ENCODE peak calls at places on chromosomes 12 and 14, in four cellular contexts. B is K562, G is HepG2, Z is A549. X is an unnamed sample.

GRCh38 chr14:31457665-31458659 is 656 bp upstream of the DTD2 start:
- DNase-seq in B (peak; percentile 3), G (peak; percentile 93), Z (peak; percentile 10), X (no peak)

GRCh38 chr12:117394491-117394890 is 33.1 kb upstream of the NOS1 start:
- DNase-seq in B (no peak), G (no peak), Z (no peak), X (no peak)

GRCh38 chr12:7009512-7009911 is 8.8 kb downstream of the LPCAT3 start:
- DNase-seq in B (no peak), G (no peak), Z (no peak), X (no peak)

GRCh38 chr12:122032570-122032969 is 10.9 kb downstream of the BCL7A start:
- DNase-seq in B (no peak), G (no peak), Z (no peak), X (no peak)

GRCh38 chr14:105944632-105945610 is 418.5 kb downstream of the TMEM121 start:
- DNase-seq in B (peak; percentile 70), G (peak; percentile 67), Z (peak; percentile 70), X (no peak)

GRCh38 chr12:132154941-132155770 is 10.9 kb downstream of the NOC4L start:
- DNase-seq in B (no peak), G (no peak), Z (peak; percentile 36), X (no peak)

GRCh38 chr12:80763874-80764273 is 47.2 kb downstream of the MYF5 start:
- DNase-seq in B (peak; percentile 8), G (peak; percentile 52), Z (peak; percentile 53), X (no peak)

GRCh38 chr14:29927596-29928341 is at the start of gene PRKD1:
- DNase-seq in B (peak; percentile 32), G (peak; percentile 28), Z (peak; percentile 66), X (peak; percentile 81)

GRCh38 chr12:64680235-64680634 is 69.9 kb downstream of the RASSF3 start:
- DNase-seq in B (peak; percentile 62), G (no peak), Z (peak; percentile 86), X (no peak)

GRCh38 chr12:52338241-52338960 is 17.2 kb upstream of the KRT83 start:
- DNase-seq in B (no peak), G (no peak), Z (no peak), X (no peak)

GRCh38 chr12:69059465-69060457 is 126.8 kb upstream of the CPM start:
- DNase-seq in B (peak; percentile 5), G (no peak), Z (peak; percentile 79), X (no peak)

GRCh38 chr12:82144505-82144904 is 213.7 kb downstream of the CCDC59 start:
- DNase-seq in B (no peak), G (no peak), Z (no peak), X (no peak)

GRCh38 chr12:54759751-54760150 is 94.6 kb upstream of the MUCL1 start:
- DNase-seq in B (peak; percentile 53), G (peak; percentile 38), Z (peak; percentile 56), X (peak; percentile 44)

GRCh38 chr12:55068416-55069010 is 48.7 kb downstream of the NEUROD4 start:
- DNase-seq in B (peak; percentile 64), G (peak; percentile 30), Z (peak; percentile 68), X (no peak)

GRCh38 chr14:32363761-32364160 is 34.7 kb downstream of the AKAP6 start:
- DNase-seq in B (no peak), G (no peak), Z (no peak), X (no peak)

GRCh38 chr12:125376422-125376821 is 311.2 kb downstream of the AACS start:
- DNase-seq in B (no peak), G (no peak), Z (no peak), X (no peak)

GRCh38 chr14:70013269-70013873 is 134.2 kb downstream of the SMOC1 start:
- DNase-seq in B (peak; percentile 45), G (peak; percentile 41), Z (peak; percentile 41), X (peak; percentile 34)

GRCh38 chr12:108204618-108205017 is 75.5 kb downstream of the WSCD2 start:
- DNase-seq in B (no peak), G (no peak), Z (no peak), X (no peak)

GRCh38 chr14:77022219-77022852 is 6.2 kb downstream of the IRF2BPL start:
- DNase-seq in B (no peak), G (no peak), Z (no peak), X (no peak)

GRCh38 chr14:53767566-53767965 is 189.1 kb downstream of the BMP4 start:
- DNase-seq in B (no peak), G (no peak), Z (no peak), X (no peak)

GRCh38 chr14:26794731-26795130 is 196.9 kb upstream of the NOVA1 start:
- DNase-seq in B (no peak), G (no peak), Z (no peak), X (no peak)

GRCh38 chr12:22083167-22083566 is 37.1 kb downstream of the CMAS start:
- DNase-seq in B (peak; percentile 38), G (peak; percentile 16), Z (peak; percentile 36), X (no peak)

GRCh38 chr12:55847603-55848329 is 5.0 kb upstream of the MMP19 start:
- DNase-seq in B (peak; percentile 89), G (peak; percentile 26), Z (peak; percentile 43), X (no peak)

GRCh38 chr14:99333841-99334240 is 61.8 kb upstream of the BCL11B start:
- DNase-seq in B (no peak), G (no peak), Z (no peak), X (no peak)

GRCh38 chr12:26113853-26114719 is 10.8 kb downstream of the BHLHE41 start:
- DNase-seq in B (peak; percentile 88), G (peak; percentile 88), Z (peak; percentile 91), X (peak; percentile 89)

GRCh38 chr12:127083028-127083949 is 1183.7 kb upstream of the TMEM132C start:
- DNase-seq in B (peak; percentile 85), G (peak; percentile 59), Z (peak; percentile 84), X (no peak)

GRCh38 chr14:96445844-96446710 is 54.1 kb downstream of the AK7 start:
- DNase-seq in B (peak; percentile 38), G (no peak), Z (no peak), X (no peak)

GRCh38 chr14:92670177-92670576 is 78.2 kb downstream of the LGMN start:
- DNase-seq in B (no peak), G (no peak), Z (peak; percentile 33), X (no peak)

GRCh38 chr12:46378530-46378929 is 6.0 kb upstream of the SLC38A2 start:
- DNase-seq in B (no peak), G (no peak), Z (no peak), X (no peak)

GRCh38 chr14:92906420-92906819 is 16.5 kb upstream of the CHGA start:
- DNase-seq in B (no peak), G (no peak), Z (no peak), X (no peak)

GRCh38 chr12:106522708-106523107 is 60.1 kb upstream of the RFX4 start:
- DNase-seq in B (peak; percentile 38), G (no peak), Z (peak; percentile 36), X (no peak)

GRCh38 chr12:24661657-24662096 is 287.2 kb downstream of the BCAT1 start:
- DNase-seq in B (peak; percentile 3), G (peak; percentile 70), Z (no peak), X (no peak)

GRCh38 chr14:51652168-51653095 is 722 bp downstream of the FRMD6 start:
- DNase-seq in B (no peak), G (no peak), Z (no peak), X (no peak)

GRCh38 chr14:79056879-79057278 is 886.7 kb downstream of the NRXN3 start:
- DNase-seq in B (no peak), G (no peak), Z (no peak), X (no peak)

GRCh38 chr12:14901228-14901562 is 15.5 kb upstream of the MGP start:
- DNase-seq in B (no peak), G (no peak), Z (peak; percentile 17), X (no peak)

GRCh38 chr12:57235012-57235727 is 5.7 kb downstream of the SHMT2 start:
- DNase-seq in B (peak; percentile 81), G (peak; percentile 63), Z (no peak), X (peak; percentile 65)

GRCh38 chr14:92040431-92041040 is 677 bp upstream of the TRIP11 start:
- DNase-seq in B (peak; percentile 22), G (peak; percentile 18), Z (peak; percentile 44), X (no peak)

GRCh38 chr12:102063066-102063465 is 1.3 kb upstream of the WASHC3 start:
- DNase-seq in B (peak; percentile 54), G (peak; percentile 35), Z (peak; percentile 56), X (no peak)

GRCh38 chr12:19834596-19834995 is 395.3 kb downstream of the AEBP2 start:
- DNase-seq in B (no peak), G (no peak), Z (no peak), X (no peak)

GRCh38 chr12:19836056-19836455 is 396.8 kb downstream of the AEBP2 start:
- DNase-seq in B (no peak), G (no peak), Z (no peak), X (no peak)

GRCh38 chr12:19836456-19836855 is 397.2 kb downstream of the AEBP2 start:
- DNase-seq in B (no peak), G (no peak), Z (no peak), X (no peak)

GRCh38 chr12:19830461-19830860 is 391.2 kb downstream of the AEBP2 start:
- DNase-seq in B (no peak), G (no peak), Z (no peak), X (no peak)

DNA sequence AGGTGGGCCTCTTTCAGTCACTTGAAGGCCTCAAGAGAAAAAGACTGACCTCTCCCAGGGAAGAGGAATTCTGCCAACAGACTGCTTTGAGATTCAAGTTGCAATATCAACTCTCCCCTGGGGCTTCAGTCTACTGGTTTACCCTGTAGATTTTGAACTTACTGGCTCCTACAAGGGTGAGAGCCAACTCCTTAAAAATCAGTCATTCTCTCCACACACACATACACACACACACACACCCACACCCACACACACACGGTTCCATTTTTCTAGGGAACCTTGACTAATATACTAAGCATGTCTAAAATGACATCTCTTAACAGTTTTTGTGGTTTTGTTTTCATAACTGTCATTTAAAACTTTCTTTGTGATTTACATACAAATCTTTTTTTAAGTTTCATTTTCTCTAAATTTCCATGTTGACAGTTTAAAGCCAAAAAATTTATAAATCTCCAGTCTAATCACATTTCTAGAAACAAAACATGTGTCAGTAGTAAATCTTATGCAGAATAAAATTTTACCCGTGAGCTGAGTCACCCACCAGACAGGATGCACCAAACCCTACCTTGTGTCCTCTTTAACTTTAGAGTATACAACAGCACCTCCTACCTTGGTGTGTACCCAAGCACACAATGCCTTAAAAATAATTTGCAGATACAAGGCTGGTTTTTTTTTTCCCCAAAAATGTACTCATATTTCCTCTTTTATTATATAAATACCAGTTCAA is 394.6 kb downstream of the AEBP2 start:
- DNase-seq in B (no peak), G (no peak), Z (no peak), X (no peak)
- TF ChIP-seq RNF2 in B (no peak), G (no peak), Z (no peak), X (no peak)

GRCh38 chr12:49276304-49277290 is 11.7 kb downstream of the TUBA1C start:
- DNase-seq in B (no peak), G (no peak), Z (no peak), X (no peak)
- TF ChIP-seq RNF2 in B (no peak), G (no peak), Z (no peak), X (no peak)

GRCh38 chr12:59660921-59661597 is 65.2 kb downstream of the SLC16A7 start:
- DNase-seq in B (no peak), G (no peak), Z (no peak), X (no peak)
- TF ChIP-seq RNF2 in B (no peak), G (no peak), Z (no peak), X (no peak)

DNA sequence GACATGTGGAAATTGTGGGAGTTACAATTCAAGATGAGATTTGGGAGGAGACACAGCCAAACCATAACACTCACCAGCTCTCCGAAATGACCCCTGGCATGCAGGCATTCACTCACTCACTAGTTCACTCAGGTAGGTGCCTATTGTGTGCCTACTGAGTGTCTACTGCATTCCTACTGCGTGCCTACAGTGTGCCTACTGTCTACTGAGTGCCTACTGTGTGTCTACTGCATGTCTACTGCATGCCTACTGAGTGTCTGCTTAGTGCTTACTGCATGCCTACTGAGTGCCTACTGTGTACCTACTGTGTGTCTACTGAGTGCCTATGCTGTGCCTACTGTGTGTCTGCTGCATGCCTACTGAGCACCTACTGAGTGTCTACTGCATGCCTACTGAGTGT is 71.7 kb upstream of the FZD10 start:
- DNase-seq in B (no peak), G (no peak), Z (no peak), X (no peak)
- TF ChIP-seq RNF2 in B (no peak), G (no peak), Z (no peak), X (no peak)

X was measured in H1.